ENCODE peak calls at places on chromosomes 12 and 14, in seven cellular contexts. J, B, P, Q, Z, A and L are unnamed samples.

GRCh38 chr14:50109342-50109741 is 7.0 kb downstream of the VCPKMT start:
- DNase-seq in Q (peak; percentile 35), A (peak; percentile 26), Z (peak; percentile 11), B (no peak), J (peak; percentile 31), P (peak; percentile 29), L (peak; percentile 15)

GRCh38 chr12:42763682-42764081 is 174.1 kb upstream of the PRICKLE1 start:
- DNase-seq in J (no peak), P (no peak), B (no peak), Z (no peak), A (no peak), Q (no peak), L (no peak)

GRCh38 chr12:37720846-37721245 is 595.7 kb upstream of the ALG10B start:
- DNase-seq in A (no peak), B (no peak), J (no peak), Z (no peak), P (no peak), Q (no peak), L (no peak)

GRCh38 chr12:129871991-129872969 is 31.5 kb downstream of the TMEM132D start:
- DNase-seq in Q (no peak), J (no peak), P (no peak), B (no peak), A (no peak), Z (no peak), L (no peak)

GRCh38 chr14:37678916-37679315 is 83.5 kb downstream of the TTC6 start:
- DNase-seq in Q (peak; percentile 15), P (no peak), A (no peak), J (no peak), Z (no peak), B (no peak), L (no peak)

GRCh38 chr14:50813544-50813863 is 17.5 kb downstream of the NIN start:
- DNase-seq in A (no peak), P (no peak), Q (no peak), Z (no peak), B (no peak), J (no peak), L (peak; percentile 19)

GRCh38 chr12:51382173-51382572 is 9.0 kb downstream of the GALNT6 start:
- DNase-seq in A (no peak), Z (no peak), J (no peak), B (no peak), P (no peak), Q (no peak), L (no peak)

GRCh38 chr12:115430636-115431035 is 746.7 kb upstream of the TBX3 start:
- DNase-seq in P (no peak), J (no peak), A (no peak), B (no peak), Q (no peak), Z (no peak), L (no peak)

GRCh38 chr12:50677858-50678257 is 86.0 kb upstream of the ATF1 start:
- DNase-seq in J (peak; percentile 36), A (no peak), Z (no peak), P (no peak), Q (peak; percentile 57), B (no peak), L (no peak)

GRCh38 chr14:68211886-68212285 is 392.3 kb downstream of the RAD51B start:
- DNase-seq in B (no peak), J (peak; percentile 36), Z (no peak), A (no peak), Q (no peak), P (no peak), L (no peak)

GRCh38 chr12:50314629-50315312 is 31.5 kb upstream of the LIMA1 start:
- DNase-seq in A (peak; percentile 73), B (no peak), P (peak; percentile 49), Z (peak; percentile 70), J (peak; percentile 81), Q (peak; percentile 80), L (peak; percentile 50)

GRCh38 chr14:73662439-73663056 is 17.8 kb downstream of the DNAL1 start:
- DNase-seq in J (peak; percentile 94), Q (peak; percentile 94), A (peak; percentile 15), P (peak; percentile 68), Z (peak; percentile 52), B (no peak), L (peak; percentile 78)

GRCh38 chr14:90276627-90277367 is 20.4 kb downstream of the PSMC1 start:
- DNase-seq in J (no peak), Z (no peak), A (no peak), Q (peak; percentile 13), P (no peak), B (no peak), L (no peak)

GRCh38 chr14:38174721-38175120 is 33.0 kb upstream of the SSTR1 start:
- DNase-seq in Z (no peak), B (no peak), J (no peak), Q (no peak), A (no peak), P (no peak), L (peak; percentile 39)

GRCh38 chr12:124747426-124748161 is 116.1 kb downstream of the SCARB1 start:
- DNase-seq in A (no peak), Q (peak; percentile 92), P (peak; percentile 73), B (no peak), J (peak; percentile 85), Z (peak; percentile 25), L (no peak)

GRCh38 chr12:11879306-11879705 is 191.4 kb upstream of the BCL2L14 start:
- DNase-seq in J (no peak), P (no peak), A (no peak), Q (peak; percentile 69), B (no peak), Z (peak; percentile 72), L (no peak)

GRCh38 chr12:94689646-94690036 is 39.3 kb upstream of the TMCC3 start:
- DNase-seq in A (no peak), P (no peak), B (no peak), Q (no peak), Z (no peak), J (no peak), L (no peak)
- H2AFZ ChIP-seq in A (no peak overlapping the region), P (no peak overlapping the region), B (no peak overlapping the region), Q (no peak overlapping the region), Z (peak overlapping the region; percentile 68), J (peak overlapping the region; percentile 19), L (no peak overlapping the region)

GRCh38 chr12:15726757-15727112 is 62.5 kb downstream of the EPS8 start:
- DNase-seq in J (no peak), Q (no peak), P (no peak), Z (no peak), A (no peak), B (no peak), L (no peak)

GRCh38 chr12:15726029-15726756 is 63.0 kb downstream of the EPS8 start:
- DNase-seq in B (no peak), P (no peak), Q (no peak), Z (no peak), A (no peak), J (no peak), L (no peak)

GRCh38 chr12:15729097-15729496 is 60.1 kb downstream of the EPS8 start:
- DNase-seq in Z (no peak), P (no peak), B (no peak), A (no peak), Q (no peak), J (no peak), L (no peak)

GRCh38 chr12:15731940-15732339 is 57.2 kb downstream of the EPS8 start:
- DNase-seq in J (no peak), Q (no peak), Z (no peak), P (no peak), B (no peak), A (no peak), L (no peak)

DNA sequence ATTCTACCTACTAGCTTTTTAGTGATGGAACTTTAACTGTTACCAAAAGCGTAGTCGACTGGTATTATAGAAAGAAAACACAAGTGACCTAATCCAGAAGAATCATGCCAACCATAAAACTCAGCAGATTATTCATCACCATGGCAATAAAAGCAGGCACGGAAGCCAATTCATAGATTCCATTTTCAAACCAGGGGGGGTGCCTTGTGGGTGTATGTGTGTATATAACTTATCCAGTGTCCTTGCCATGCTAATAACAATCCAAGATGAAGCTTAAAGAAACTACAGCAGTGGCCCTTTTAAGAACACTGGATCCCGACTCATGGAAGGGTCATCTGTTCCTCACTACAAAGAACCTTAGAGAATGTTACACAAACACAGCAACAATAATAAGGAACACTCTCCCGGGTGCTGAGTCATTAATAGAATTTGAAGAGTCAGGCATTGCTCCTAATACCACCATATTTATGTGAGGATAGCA is 61.0 kb downstream of the EPS8 start:
- DNase-seq in Q (peak; percentile 80), B (no peak), A (peak; percentile 1), J (peak; percentile 77), Z (peak; percentile 85), P (no peak), L (no peak)
- H2AFZ ChIP-seq in Q (no peak overlapping the region), B (no peak overlapping the region), A (no peak overlapping the region), J (no peak overlapping the region), Z (peak overlapping the region; percentile 92), P (no peak overlapping the region), L (no peak overlapping the region)

GRCh38 chr12:108854453-108855283 is 2.7 kb downstream of the SSH1 start:
- DNase-seq in J (peak; percentile 99), Q (peak; percentile 100), B (no peak), P (peak; percentile 43), Z (peak; percentile 98), A (no peak), L (no peak)

GRCh38 chr12:108853426-108853825 is 4.0 kb downstream of the SSH1 start:
- DNase-seq in P (no peak), Z (no peak), A (no peak), J (no peak), B (no peak), Q (no peak), L (no peak)

GRCh38 chr12:108850854-108851573 is 6.4 kb downstream of the SSH1 start:
- DNase-seq in B (no peak), Q (peak; percentile 91), J (peak; percentile 85), A (peak; percentile 85), Z (peak; percentile 95), P (no peak), L (peak; percentile 36)

GRCh38 chr12:108854055-108854452 is 3.3 kb downstream of the SSH1 start:
- DNase-seq in B (no peak), A (no peak), Q (peak; percentile 95), Z (no peak), J (peak; percentile 98), P (peak; percentile 25), L (peak; percentile 24)

DNA sequence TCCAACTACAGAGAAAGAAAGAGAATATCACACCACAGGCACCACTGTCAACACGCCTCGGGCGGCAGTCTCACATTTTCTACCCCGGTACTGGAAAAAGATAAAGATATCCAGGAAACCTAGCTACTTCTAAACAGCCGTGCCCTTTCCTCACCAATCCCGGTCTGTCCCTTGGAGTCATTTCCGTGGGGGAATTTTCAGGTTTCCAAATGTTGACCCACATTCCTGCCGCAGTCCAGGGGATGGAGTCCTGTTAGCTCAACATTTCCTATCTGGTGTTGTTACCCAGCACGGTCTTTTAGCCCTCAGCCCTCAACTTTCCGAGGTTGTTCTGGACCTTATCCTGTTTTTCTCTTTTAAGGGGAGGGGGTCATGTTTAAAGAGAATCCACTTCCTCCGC is 4.7 kb downstream of the SSH1 start:
- DNase-seq in P (no peak), Z (peak; percentile 99), A (no peak), J (peak; percentile 21), Q (peak; percentile 51), B (no peak), L (no peak)
- H2AFZ ChIP-seq in P (no peak overlapping the region), Z (no peak overlapping the region), A (no peak overlapping the region), J (no peak overlapping the region), Q (no peak overlapping the region), B (no peak overlapping the region), L (no peak overlapping the region)

DNA sequence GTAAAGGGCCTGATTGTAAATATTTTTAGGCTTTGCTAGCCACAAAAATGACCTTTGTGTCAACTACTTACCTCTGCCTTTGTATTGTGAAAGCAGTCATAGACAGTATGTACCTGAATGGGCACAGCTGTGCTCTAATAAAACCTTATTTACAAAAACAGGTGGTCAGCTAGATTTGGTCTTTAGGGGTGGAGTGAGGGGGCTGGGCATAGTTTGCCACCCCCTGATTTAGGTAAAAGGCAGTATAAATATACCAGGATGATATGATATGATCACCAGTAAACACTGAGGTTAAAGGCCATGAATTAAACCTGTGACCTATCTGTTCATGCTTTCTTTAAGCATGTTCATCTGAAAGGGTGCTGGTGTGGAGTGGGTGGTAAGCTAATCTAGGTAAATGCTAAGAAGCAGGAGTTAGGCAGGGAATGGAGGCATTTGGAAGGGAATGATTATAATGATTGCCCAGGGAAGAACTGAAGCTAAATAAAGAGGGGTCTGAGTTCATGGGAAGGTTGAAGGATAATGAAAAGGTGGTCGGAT is 77.1 kb upstream of the BCAT1 start:
- DNase-seq in B (no peak), P (no peak), Q (no peak), J (no peak), A (no peak), Z (no peak), L (no peak)
- H2AFZ ChIP-seq in B (no peak overlapping the region), P (no peak overlapping the region), Q (no peak overlapping the region), J (no peak overlapping the region), A (no peak overlapping the region), Z (no peak overlapping the region), L (no peak overlapping the region)